ENCODE peak calls at places on chromosomes 11 and 22, in five cellular contexts. E is left lung, T is adrenal gland, K is LNCaP clone FGC, R is kidney. Y is an unnamed sample.
A peak's percentile ranks its signal among the peaks of the same experiment; 100 is the strongest.

GRCh38 chr11:111327908-111328624 is 29.7 kb downstream of the POU2AF3 start:
- DNase-seq in E (peak; percentile 82), T (peak; percentile 81), K (peak; percentile 95), R (no peak), Y (no peak)

GRCh38 chr11:12089473-12089872 is 20.9 kb upstream of the MICAL2 start:
- DNase-seq in E (no peak), T (no peak), K (no peak), R (no peak), Y (no peak)

GRCh38 chr11:66868726-66869291 is 11.9 kb downstream of the LRFN4 start:
- DNase-seq in E (peak; percentile 89), T (no peak), K (no peak), R (peak; percentile 81), Y (no peak)

GRCh38 chr22:42664976-42665831 is 16.0 kb upstream of the CYB5R3 start:
- DNase-seq in E (no peak), T (no peak), K (no peak), R (no peak), Y (no peak)

GRCh38 chr11:96144553-96144952 is 198.4 kb downstream of the MAML2 start:
- DNase-seq in E (no peak), T (no peak), K (no peak), R (no peak), Y (no peak)

GRCh38 chr11:33687733-33688479 is 12.7 kb downstream of the C11orf91 start:
- DNase-seq in E (no peak), T (peak; percentile 76), K (no peak), R (no peak), Y (no peak)

GRCh38 chr11:83157755-83158473 is 983 bp downstream of the PCF11 start:
- DNase-seq in E (peak; percentile 72), T (peak; percentile 73), K (no peak), R (peak; percentile 79), Y (no peak)

GRCh38 chr11:132501356-132501755 is 1030.9 kb downstream of the OPCML start:
- DNase-seq in E (no peak), T (no peak), K (no peak), R (no peak), Y (no peak)

GRCh38 chr11:66288138-66288865 is 641 bp downstream of the YIF1A start:
- DNase-seq in E (no peak), T (no peak), K (no peak), R (peak; percentile 87), Y (no peak)

GRCh38 chr11:45663486-45664375 is 1.7 kb downstream of the CHST1 start:
- DNase-seq in E (no peak), T (no peak), K (no peak), R (peak; percentile 79), Y (no peak)

GRCh38 chr11:68935066-68935465 is 31.4 kb downstream of the IGHMBP2 start:
- DNase-seq in E (no peak), T (no peak), K (no peak), R (peak; percentile 63), Y (no peak)

GRCh38 chr11:46277313-46277622 is 194 bp upstream of the CREB3L1 start:
- DNase-seq in E (no peak), T (peak; percentile 87), K (no peak), R (no peak), Y (no peak)

GRCh38 chr11:47342854-47343253 is 9.6 kb downstream of the MYBPC3 start:
- DNase-seq in E (no peak), T (no peak), K (no peak), R (peak; percentile 41), Y (no peak)

GRCh38 chr11:27475622-27476021 is 3.0 kb upstream of the LGR4 start:
- DNase-seq in E (no peak), T (no peak), K (no peak), R (no peak), Y (no peak)

GRCh38 chr11:115384236-115384635 is 120.0 kb downstream of the CADM1 start:
- DNase-seq in E (no peak), T (no peak), K (no peak), R (no peak), Y (no peak)

GRCh38 chr22:25452116-25452700 is 112.3 kb upstream of the GRK3 start:
- DNase-seq in E (no peak), T (no peak), K (no peak), R (no peak), Y (no peak)

GRCh38 chr22:45502215-45503070 is at the start of gene FBLN1:
- DNase-seq in E (peak; percentile 72), T (no peak), K (no peak), R (peak; percentile 84), Y (peak; percentile 74)

GRCh38 chr11:46808804-46809431 is 37.2 kb downstream of the CKAP5 start:
- DNase-seq in E (no peak), T (no peak), K (no peak), R (no peak), Y (no peak)

GRCh38 chr22:45916515-45916914 is 60.4 kb downstream of the WNT7B start:
- DNase-seq in E (no peak), T (no peak), K (no peak), R (no peak), Y (no peak)

GRCh38 chr11:96275807-96276594 is 67.0 kb downstream of the MAML2 start:
- DNase-seq in E (no peak), T (no peak), K (no peak), R (no peak), Y (no peak)

GRCh38 chr11:67605231-67606011 is 1.3 kb upstream of the NDUFV1 start:
- DNase-seq in E (no peak), T (no peak), K (no peak), R (no peak), Y (no peak)

GRCh38 chr11:85772700-85773099 is 38.2 kb downstream of the SYTL2 start:
- DNase-seq in E (no peak), T (no peak), K (no peak), R (no peak), Y (no peak)

GRCh38 chr11:129041611-129042018 is 98.9 kb upstream of the TP53AIP1 start:
- DNase-seq in E (no peak), T (no peak), K (peak; percentile 56), R (no peak), Y (no peak)

GRCh38 chr11:71499125-71499524 is 27.9 kb upstream of the KRTAP5-7 start:
- DNase-seq in E (no peak), T (peak; percentile 28), K (no peak), R (no peak), Y (peak; percentile 26)

GRCh38 chr11:11733246-11733763 is 108.5 kb upstream of the USP47 start:
- DNase-seq in E (no peak), T (no peak), K (no peak), R (no peak), Y (no peak)

GRCh38 chr11:95088946-95089619 is 563 bp upstream of the ENDOD1 start:
- DNase-seq in E (no peak), T (no peak), K (no peak), R (no peak), Y (no peak)

GRCh38 chr11:63613517-63614135 is 607 bp downstream of the PLAAT3 start:
- DNase-seq in E (peak; percentile 81), T (peak; percentile 77), K (no peak), R (peak; percentile 85), Y (no peak)

GRCh38 chr11:131025020-131025419 is 108.7 kb upstream of the SNX19 start:
- DNase-seq in E (no peak), T (no peak), K (no peak), R (no peak), Y (no peak)

GRCh38 chr11:68314886-68315580 is 2.6 kb downstream of the LRP5 start:
- DNase-seq in E (no peak), T (peak; percentile 81), K (no peak), R (no peak), Y (no peak)

GRCh38 chr11:47338396-47339241 is 13.9 kb downstream of the MYBPC3 start:
- DNase-seq in E (no peak), T (no peak), K (no peak), R (peak; percentile 63), Y (no peak)

GRCh38 chr11:110478410-110478809 is 48.7 kb downstream of the FDX1 start:
- DNase-seq in E (no peak), T (no peak), K (no peak), R (no peak), Y (no peak)

GRCh38 chr11:76237914-76238313 is 31.6 kb upstream of the WNT11 start:
- DNase-seq in E (no peak), T (no peak), K (no peak), R (no peak), Y (no peak)
- TF ChIP-seq CTCF in E (no peak), T (no peak), K (no peak), R (no peak), Y (no peak)

GRCh38 chr11:75011357-75011756 is 22.6 kb downstream of the NEU3 start:
- DNase-seq in E (no peak), T (no peak), K (no peak), R (no peak), Y (no peak)

GRCh38 chr11:75013051-75013450 is 24.3 kb downstream of the NEU3 start:
- DNase-seq in E (no peak), T (peak; percentile 90), K (no peak), R (no peak), Y (no peak)

GRCh38 chr11:75011872-75012271 is 23.1 kb downstream of the NEU3 start:
- DNase-seq in E (no peak), T (no peak), K (no peak), R (no peak), Y (no peak)

GRCh38 chr11:75014129-75014528 is 25.4 kb downstream of the NEU3 start:
- DNase-seq in E (no peak), T (peak; percentile 79), K (no peak), R (no peak), Y (no peak)
- TF ChIP-seq CTCF in E (no peak), T (no peak), K (no peak), R (no peak), Y (no peak)

GRCh38 chr11:44659641-44660040 is 67.1 kb upstream of the TSPAN18 start:
- DNase-seq in E (no peak), T (peak; percentile 75), K (no peak), R (no peak), Y (no peak)

GRCh38 chr11:44654596-44654995 is 72.2 kb upstream of the TSPAN18 start:
- DNase-seq in E (no peak), T (no peak), K (no peak), R (no peak), Y (no peak)

GRCh38 chr11:44654057-44654456 is 72.7 kb upstream of the TSPAN18 start:
- DNase-seq in E (no peak), T (no peak), K (no peak), R (no peak), Y (no peak)

GRCh38 chr11:44661311-44661717 is 65.4 kb upstream of the TSPAN18 start:
- DNase-seq in E (no peak), T (no peak), K (no peak), R (no peak), Y (no peak)

DNA sequence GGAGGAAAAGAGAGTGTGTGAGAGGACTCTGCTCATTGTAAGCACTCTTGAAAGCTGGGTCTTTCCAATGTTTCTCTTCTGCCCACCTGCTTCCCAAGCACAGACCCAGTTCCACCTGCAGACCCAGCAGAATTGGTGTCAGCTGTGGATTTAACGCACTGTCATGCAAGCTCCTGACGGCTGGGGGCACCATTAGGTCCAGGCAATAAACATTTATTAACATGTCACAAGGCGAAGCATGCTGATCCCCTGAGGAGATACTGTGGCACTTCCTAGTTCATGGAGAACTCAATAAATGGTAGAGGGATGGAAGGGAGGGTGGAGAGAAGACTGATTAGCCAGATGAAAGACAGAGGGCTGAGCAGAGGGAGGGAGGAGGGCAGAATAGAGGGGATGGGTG is 68.3 kb upstream of the TSPAN18 start:
- DNase-seq in E (no peak), T (peak; percentile 70), K (peak; percentile 6), R (no peak), Y (no peak)
- TF ChIP-seq CTCF in E (no peak), T (peak; percentile 47), K (peak; percentile 33), R (peak; percentile 46), Y (no peak)

GRCh38 chr11:76810151-76810853 is 27.1 kb downstream of the TSKU start:
- DNase-seq in E (no peak), T (peak; percentile 86), K (no peak), R (no peak), Y (no peak)
- TF ChIP-seq CTCF in E (peak; percentile 51), T (peak; percentile 82), K (peak; percentile 73), R (peak; percentile 60), Y (peak; percentile 57)

GRCh38 chr22:39999144-39999757 is 4.5 kb downstream of the FAM83F start:
- DNase-seq in E (no peak), T (no peak), K (no peak), R (peak; percentile 47), Y (no peak)
- TF ChIP-seq CTCF in E (no peak), T (no peak), K (no peak), R (no peak), Y (no peak)